ENCODE peak calls at places on chromosomes 1 and 21, in five cellular contexts. P is HCT116, C is PC-3, F is endothelial cell of umbilical vein, G is astrocyte. E is an unnamed sample. For H3K4me1 and H3K27me3, the result is how much of the 10 kb centered on the place peaks cover.

GRCh38 chr1:100523038-100523649 is 14.8 kb upstream of the GPR88 start:
- DNase-seq in F (no peak), C (no peak), P (no peak), G (no peak), E (no peak)

GRCh38 chr1:117093870-117094621 is 27.5 kb downstream of the TRIM45 start:
- DNase-seq in G (peak), C (peak), F (peak), P (peak), E (no peak)

GRCh38 chr1:193539731-193540459 is 353.5 kb upstream of the B3GALT2 start:
- DNase-seq in F (no peak), G (no peak), C (no peak), P (no peak), E (no peak)

GRCh38 chr1:17594026-17594425 is 54.5 kb downstream of the ARHGEF10L start:
- DNase-seq in P (no peak), G (no peak), C (no peak), F (no peak), E (no peak)

GRCh38 chr1:205545991-205546390 is 41.5 kb downstream of the CDK18 start:
- DNase-seq in F (no peak), C (no peak), P (no peak), G (no peak), E (no peak)

GRCh38 chr1:56216173-56216572 is 363.2 kb downstream of the PLPP3 start:
- DNase-seq in C (no peak), F (no peak), G (peak), P (no peak), E (no peak)

GRCh38 chr1:10561955-10562354 is 87.2 kb downstream of the PEX14 start:
- DNase-seq in F (no peak), G (no peak), C (no peak), P (peak), E (no peak)

GRCh38 chr1:164728719-164729118 is 169.7 kb downstream of the PBX1 start:
- DNase-seq in C (no peak), P (no peak), F (no peak), G (peak), E (no peak)

GRCh38 chr21:25457411-25457810 is 149.9 kb downstream of the MRPL39 start:
- DNase-seq in P (no peak), C (peak), F (peak), G (peak), E (no peak)

GRCh38 chr1:62906428-62906886 is 122.5 kb downstream of the ATG4C start:
- DNase-seq in F (peak), G (no peak), C (peak), P (peak), E (no peak)

GRCh38 chr1:58823481-58824010 is 39.7 kb upstream of the JUN start:
- DNase-seq in F (peak), C (peak), P (no peak), G (peak), E (no peak)

GRCh38 chr1:167206166-167206835 is 14.4 kb upstream of the POU2F1 start:
- DNase-seq in F (no peak), P (no peak), C (no peak), G (no peak), E (no peak)

GRCh38 chr1:211606914-211607751 is 28.2 kb upstream of the SLC30A1 start:
- DNase-seq in F (no peak), C (no peak), P (no peak), G (no peak), E (peak)

GRCh38 chr1:81305997-81306452 is 494.7 kb upstream of the ADGRL2 start:
- DNase-seq in C (peak), P (no peak), F (peak), G (peak), E (no peak)

GRCh38 chr1:245997471-245998258 is 509.4 kb downstream of the SMYD3 start:
- DNase-seq in C (peak), P (no peak), G (peak), F (peak), E (peak)

GRCh38 chr1:99820546-99820945 is 29.6 kb upstream of the AGL start:
- DNase-seq in C (no peak), F (no peak), P (no peak), G (no peak), E (no peak)

GRCh38 chr1:111989531-111990025 is at the start of gene KCND3:
- DNase-seq in F (no peak), G (no peak), C (no peak), P (no peak), E (peak)

GRCh38 chr21:37636152-37636860 is 269.7 kb downstream of the DYRK1A start:
- DNase-seq in C (peak), F (peak), G (peak), P (no peak), E (no peak)

GRCh38 chr1:45478129-45478802 is 12.7 kb downstream of the TESK2 start:
- DNase-seq in F (no peak), P (no peak), G (no peak), C (no peak), E (no peak)

GRCh38 chr21:28069446-28069845 is 923.2 kb downstream of the LTN1 start:
- DNase-seq in G (peak), P (no peak), F (no peak), C (peak), E (no peak)

GRCh38 chr1:29148656-29149491 is 25.2 kb upstream of the TMEM200B start:
- DNase-seq in G (no peak), C (no peak), F (no peak), P (no peak), E (no peak)

GRCh38 chr21:16322423-16322822 is 592.6 kb downstream of the USP25 start:
- DNase-seq in G (peak), P (no peak), C (no peak), F (no peak), E (no peak)

GRCh38 chr1:156727914-156728598 is at the start of gene METTL25B:
- DNase-seq in P (no peak), C (peak), G (peak), F (peak), E (peak)

GRCh38 chr1:100736766-100737165 is 17.2 kb downstream of the VCAM1 start:
- DNase-seq in P (no peak), F (peak), C (peak), G (peak), E (no peak)

GRCh38 chr1:235875236-235875635 is 8.5 kb upstream of the LYST start:
- DNase-seq in G (no peak), F (no peak), P (no peak), C (no peak), E (no peak)

GRCh38 chr1:41919764-41920397 is 1.2 kb upstream of the HIVEP3 start:
- DNase-seq in G (peak), F (no peak), C (no peak), P (no peak), E (peak)

GRCh38 chr21:40685121-40685630 is 161.8 kb downstream of the DSCAM start:
- DNase-seq in F (no peak), G (no peak), P (no peak), C (no peak), E (peak)

GRCh38 chr1:230208619-230209261 is 141.7 kb downstream of the GALNT2 start:
- DNase-seq in G (no peak), C (no peak), F (no peak), P (no peak), E (no peak)

GRCh38 chr1:234554478-234555311 is 55.3 kb downstream of the IRF2BP2 start:
- DNase-seq in G (no peak), F (no peak), C (no peak), P (no peak), E (no peak)

GRCh38 chr1:241652012-241652411 is at the start of gene WDR64:
- DNase-seq in G (no peak), P (no peak), C (no peak), F (no peak), E (no peak)

GRCh38 chr1:154546264-154547043 is 12.0 kb downstream of the UBE2Q1 start:
- DNase-seq in P (peak), G (no peak), C (peak), F (peak), E (peak)

GRCh38 chr1:236623371-236624166 is 19.3 kb upstream of the HEATR1 start:
- DNase-seq in G (no peak), F (peak), P (no peak), C (peak), E (no peak)

GRCh38 chr1:221478050-221478949 is 263.6 kb downstream of the DUSP10 start:
- DNase-seq in P (peak), G (peak), C (peak), F (peak), E (peak)
- TF ChIP-seq CTCF in P (peak), G (peak), C (peak), F (no peak), E (peak)

DNA sequence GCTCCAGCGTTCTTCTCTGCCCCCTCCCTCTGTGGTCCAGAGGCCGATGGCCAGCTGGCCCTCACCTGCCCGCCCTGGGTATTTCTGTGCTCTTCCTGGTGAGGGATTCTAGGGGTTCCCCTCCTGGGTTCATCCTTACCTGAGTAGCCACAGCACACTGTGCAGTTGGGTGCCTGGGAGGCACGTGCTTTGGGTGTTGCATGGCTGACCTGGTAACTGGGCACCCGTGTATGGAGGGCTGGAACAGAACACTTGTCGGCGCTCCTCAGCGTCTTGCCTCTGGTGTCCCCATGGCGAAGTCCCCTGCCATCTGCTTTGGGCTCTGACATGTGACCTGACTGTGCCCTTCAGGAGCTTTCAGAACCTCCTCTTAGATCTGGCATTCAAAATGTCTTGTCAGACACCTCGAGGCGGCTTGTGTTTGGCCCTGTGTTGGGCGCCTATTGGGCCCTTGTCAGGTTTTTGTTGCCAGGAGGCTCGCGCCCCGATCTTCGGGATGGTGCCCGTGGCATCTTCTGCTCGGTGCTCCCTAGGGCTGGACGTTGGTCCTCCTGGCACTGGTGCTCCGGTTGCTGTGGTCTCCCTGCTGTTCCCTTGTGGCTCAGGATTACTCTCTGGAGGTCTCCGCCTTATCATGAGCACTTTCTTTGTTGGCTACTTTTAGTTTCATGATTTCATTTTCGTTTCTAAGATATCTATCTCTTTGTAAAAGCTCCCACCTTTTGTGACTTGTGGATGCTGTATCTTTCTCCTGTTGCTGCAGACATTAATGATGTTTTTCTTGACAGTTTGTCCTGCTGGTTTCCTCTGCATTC is 28.5 kb downstream of the SKI start:
- DNase-seq in C (no peak), G (no peak), P (no peak), F (no peak), E (no peak)
- H3K4me1 ChIP-seq in C (under half), G (under half), P (under half), F (under half), E (half or more)

DNA sequence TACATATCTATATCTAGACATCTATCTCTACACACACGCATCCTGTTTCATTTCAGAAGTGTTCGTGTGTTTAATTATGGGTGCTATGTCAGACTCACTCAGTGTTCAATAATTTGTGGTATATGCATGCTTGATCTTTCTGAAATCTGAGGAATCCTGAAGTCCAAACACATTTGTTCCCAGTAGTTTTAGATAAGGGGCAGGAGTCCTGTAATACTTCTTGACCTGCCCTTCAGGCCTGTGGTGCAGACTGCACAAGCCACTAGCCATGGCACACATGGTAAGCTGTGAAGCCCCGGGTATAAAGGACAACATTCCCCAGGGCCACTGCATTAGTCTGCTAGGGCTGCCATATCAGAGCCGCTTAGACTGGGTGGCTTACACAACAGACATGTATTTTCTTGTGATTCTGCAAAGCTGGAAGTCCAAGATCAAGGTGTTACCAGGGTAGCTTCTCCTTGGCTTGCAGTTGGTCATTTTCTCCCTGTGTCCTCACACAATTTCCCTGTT is 267.2 kb downstream of the RHOU start:
- DNase-seq in P (no peak), G (no peak), F (no peak), C (no peak), E (no peak)
- H3K27me3 ChIP-seq in P (under half), G (under half), F (under half), C (half or more), E (under half)

GRCh38 chr1:243286409-243287127 is 30.7 kb downstream of the SDCCAG8 start:
- DNase-seq in P (no peak), G (peak), F (peak), C (peak), E (no peak)

GRCh38 chr1:243291287-243291686 is 35.4 kb downstream of the SDCCAG8 start:
- DNase-seq in G (no peak), P (no peak), C (no peak), F (no peak), E (no peak)

GRCh38 chr1:243288062-243288461 is 32.2 kb downstream of the SDCCAG8 start:
- DNase-seq in C (no peak), G (no peak), F (peak), P (no peak), E (no peak)

GRCh38 chr1:243287128-243287470 is 31.3 kb downstream of the SDCCAG8 start:
- DNase-seq in G (peak), F (no peak), P (no peak), C (no peak), E (no peak)

DNA sequence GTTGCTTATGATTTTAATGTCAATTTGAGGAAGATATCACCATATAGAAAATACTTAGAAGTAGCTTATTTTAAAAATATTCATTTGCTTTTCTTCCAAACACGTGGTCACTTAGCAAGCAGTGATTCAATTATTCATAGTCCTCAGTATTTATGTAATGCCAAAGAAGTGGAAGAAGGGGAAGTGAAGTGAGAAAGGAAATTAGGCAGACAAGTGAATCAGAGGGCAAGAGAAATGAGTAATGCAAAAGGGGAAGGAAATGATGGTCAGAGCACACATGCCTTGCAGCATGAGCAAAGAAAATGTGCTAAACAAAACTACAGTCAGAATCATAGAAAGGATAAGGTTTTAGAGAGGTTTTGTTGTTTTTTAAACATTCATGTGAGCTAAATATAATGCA is 31.8 kb downstream of the SDCCAG8 start:
- DNase-seq in G (peak), F (peak), P (no peak), C (peak), E (no peak)
- TF ChIP-seq CTCF in G (no peak), F (no peak), P (no peak), C (no peak), E (no peak)

DNA sequence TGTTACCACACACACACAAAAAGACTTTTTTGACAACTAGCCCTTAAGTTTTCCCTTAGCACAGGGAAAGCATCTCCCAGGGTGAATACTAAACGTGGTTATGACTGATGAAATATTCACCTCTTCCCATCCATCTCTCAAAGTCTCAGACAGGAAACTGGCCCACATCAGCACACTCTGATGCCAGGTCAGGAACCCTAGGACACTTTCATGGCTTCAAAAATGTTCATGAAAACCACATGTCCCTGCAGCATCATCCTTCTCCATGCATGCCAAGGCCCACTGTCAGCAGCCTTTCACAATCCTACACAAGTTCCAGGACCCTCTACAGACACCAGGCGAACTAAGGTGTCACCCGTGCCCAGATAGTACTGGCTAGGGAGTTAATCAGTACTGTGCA is 68.7 kb downstream of the DNTTIP2 start:
- DNase-seq in F (no peak), G (peak), C (no peak), P (no peak), E (no peak)
- H3K4me1 ChIP-seq in F (under half), G (under half), C (half or more), P (under half), E (under half)